ENCODE peak calls at places on chromosomes 4 and X, in five cellular contexts. One of them, this sample, is unnamed.

GRCh38 chr4:102429553-102429952 is 71.6 kb upstream of the NFKB1 start:
- DNase-seq in B cell: no peak
- DNase-seq in neural progenitor cell: no peak
- DNase-seq in astrocyte of the spinal cord: peak
- DNase-seq in WTC11: no peak
- DNase-seq in this sample: no peak

GRCh38 chr4:88600129-88600849 is 8.0 kb downstream of the HERC3 start:
- DNase-seq in astrocyte of the spinal cord: peak
- DNase-seq in WTC11: no peak
- DNase-seq in neural progenitor cell: no peak
- DNase-seq in B cell: no peak
- DNase-seq in this sample: no peak

GRCh38 chr4:184900184-184900583 is 74.4 kb upstream of the ACSL1 start:
- DNase-seq in astrocyte of the spinal cord: no peak
- DNase-seq in B cell: no peak
- DNase-seq in neural progenitor cell: no peak
- DNase-seq in WTC11: no peak
- DNase-seq in this sample: no peak

GRCh38 chrX:109347618-109348017 is 134.3 kb downstream of the GUCY2F start:
- DNase-seq in astrocyte of the spinal cord: peak
- DNase-seq in WTC11: no peak
- DNase-seq in B cell: no peak
- DNase-seq in neural progenitor cell: no peak
- DNase-seq in this sample: no peak

GRCh38 chr4:32689520-32689919 is 1969.4 kb downstream of the PCDH7 start:
- DNase-seq in astrocyte of the spinal cord: peak
- DNase-seq in WTC11: no peak
- DNase-seq in B cell: no peak
- DNase-seq in neural progenitor cell: no peak
- DNase-seq in this sample: no peak

GRCh38 chrX:119899125-119899524 is 3.4 kb downstream of the AKAP14 start:
- DNase-seq in WTC11: no peak
- DNase-seq in astrocyte of the spinal cord: no peak
- DNase-seq in neural progenitor cell: no peak
- DNase-seq in B cell: no peak
- DNase-seq in this sample: no peak

GRCh38 chrX:2697741-2698294 is 6.7 kb downstream of the CD99 start:
- DNase-seq in neural progenitor cell: no peak
- DNase-seq in B cell: no peak
- DNase-seq in WTC11: no peak
- DNase-seq in astrocyte of the spinal cord: no peak
- DNase-seq in this sample: no peak

GRCh38 chr4:170804930-170805329 is 715.2 kb upstream of the AADAT start:
- DNase-seq in WTC11: no peak
- DNase-seq in astrocyte of the spinal cord: no peak
- DNase-seq in B cell: no peak
- DNase-seq in neural progenitor cell: no peak
- DNase-seq in this sample: no peak

GRCh38 chr4:839675-840443 is 13.9 kb upstream of the CPLX1 start:
- DNase-seq in neural progenitor cell: no peak
- DNase-seq in B cell: no peak
- DNase-seq in WTC11: no peak
- DNase-seq in astrocyte of the spinal cord: no peak
- DNase-seq in this sample: no peak

GRCh38 chrX:19791562-19791961 is 95.8 kb downstream of the SH3KBP1 start:
- DNase-seq in B cell: no peak
- DNase-seq in neural progenitor cell: no peak
- DNase-seq in WTC11: no peak
- DNase-seq in astrocyte of the spinal cord: peak
- DNase-seq in this sample: no peak

GRCh38 chrX:45322820-45323219 is 122.1 kb upstream of the DIPK2B start:
- DNase-seq in B cell: no peak
- DNase-seq in neural progenitor cell: no peak
- DNase-seq in WTC11: no peak
- DNase-seq in astrocyte of the spinal cord: peak
- DNase-seq in this sample: no peak

GRCh38 chr4:13617801-13618200 is 9.7 kb downstream of the BOD1L1 start:
- DNase-seq in B cell: no peak
- DNase-seq in neural progenitor cell: no peak
- DNase-seq in astrocyte of the spinal cord: no peak
- DNase-seq in WTC11: no peak
- DNase-seq in this sample: no peak

GRCh38 chr4:108775921-108776320 is 13.1 kb upstream of the ETNPPL start:
- DNase-seq in B cell: no peak
- DNase-seq in astrocyte of the spinal cord: no peak
- DNase-seq in neural progenitor cell: peak
- DNase-seq in WTC11: peak
- DNase-seq in this sample: no peak

GRCh38 chr4:108772402-108772801 is 9.5 kb upstream of the ETNPPL start:
- DNase-seq in B cell: no peak
- DNase-seq in astrocyte of the spinal cord: no peak
- DNase-seq in WTC11: no peak
- DNase-seq in neural progenitor cell: no peak
- DNase-seq in this sample: no peak

GRCh38 chr4:108779958-108780357 is 17.1 kb upstream of the ETNPPL start:
- DNase-seq in astrocyte of the spinal cord: no peak
- DNase-seq in B cell: no peak
- DNase-seq in neural progenitor cell: no peak
- DNase-seq in WTC11: no peak
- DNase-seq in this sample: no peak

DNA sequence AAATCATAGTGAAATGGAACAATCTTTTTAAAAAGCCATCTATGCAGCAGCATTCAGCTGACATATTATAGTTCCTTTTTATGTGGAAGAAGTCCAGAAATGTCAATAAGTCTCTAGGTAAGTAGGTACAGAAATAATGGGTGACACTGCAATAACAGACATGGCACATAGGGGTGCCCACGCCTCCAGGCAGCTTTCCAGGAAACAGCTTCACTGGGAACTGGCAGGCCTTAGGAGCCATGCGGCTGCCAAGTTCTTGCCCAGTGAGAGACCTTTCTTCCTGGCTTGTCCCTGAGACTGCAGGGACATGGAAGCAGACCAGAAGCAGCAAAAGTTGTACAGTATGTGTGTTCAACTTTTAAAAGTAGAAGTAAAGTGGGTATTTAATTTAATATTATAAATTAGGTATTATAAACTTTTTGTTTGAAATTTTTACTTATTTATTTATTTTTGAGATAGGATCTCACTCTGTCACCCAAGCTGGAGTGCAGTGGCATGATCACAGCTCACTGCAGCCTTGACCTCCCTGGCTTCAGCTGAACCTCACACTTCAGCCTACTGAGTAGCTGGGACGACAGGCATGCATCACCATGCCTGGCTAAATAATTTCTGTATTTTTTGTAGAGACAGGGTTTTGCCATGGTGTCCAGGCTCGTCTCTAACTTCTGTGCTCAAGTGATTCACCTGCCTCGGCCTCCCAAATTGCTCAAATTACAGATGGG is 12.1 kb upstream of the ETNPPL start:
- DNase-seq in WTC11: no peak
- DNase-seq in neural progenitor cell: no peak
- DNase-seq in B cell: no peak
- DNase-seq in astrocyte of the spinal cord: no peak
- DNase-seq in this sample: no peak
- TF ChIP-seq CTCF in WTC11: no peak
- TF ChIP-seq CTCF in neural progenitor cell: no peak
- TF ChIP-seq CTCF in B cell: no peak
- TF ChIP-seq CTCF in astrocyte of the spinal cord: no peak
- TF ChIP-seq CTCF in this sample: no peak

GRCh38 chr4:98287328-98287727 is 26.1 kb downstream of the RAP1GDS1 start:
- DNase-seq in WTC11: no peak
- DNase-seq in astrocyte of the spinal cord: no peak
- DNase-seq in B cell: no peak
- DNase-seq in neural progenitor cell: no peak
- DNase-seq in this sample: no peak
- TF ChIP-seq CTCF in WTC11: no peak
- TF ChIP-seq CTCF in astrocyte of the spinal cord: no peak
- TF ChIP-seq CTCF in B cell: no peak
- TF ChIP-seq CTCF in neural progenitor cell: no peak
- TF ChIP-seq CTCF in this sample: no peak

DNA sequence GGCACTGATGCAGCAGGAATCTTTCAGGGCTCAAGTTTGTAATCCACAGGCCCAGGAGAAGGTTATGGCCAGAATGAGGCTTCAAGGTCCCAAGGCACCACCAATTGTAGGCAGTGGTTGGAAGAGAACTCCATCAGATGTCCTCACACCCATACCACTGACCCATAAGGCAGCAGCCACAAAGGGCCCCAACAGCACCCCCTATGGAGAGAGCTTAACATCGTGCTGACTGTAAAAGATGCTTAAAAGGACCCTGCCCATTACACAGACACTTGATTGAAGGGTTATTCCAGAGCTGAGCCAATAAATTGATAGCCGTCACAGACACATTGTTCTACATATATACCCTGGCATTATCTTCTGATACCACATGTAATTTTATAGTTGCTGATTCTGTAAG is 113.7 kb downstream of the SOWAHB start:
- DNase-seq in WTC11: peak
- DNase-seq in neural progenitor cell: peak
- DNase-seq in astrocyte of the spinal cord: no peak
- DNase-seq in B cell: no peak
- DNase-seq in this sample: no peak
- TF ChIP-seq CTCF in WTC11: no peak
- TF ChIP-seq CTCF in neural progenitor cell: peak
- TF ChIP-seq CTCF in astrocyte of the spinal cord: peak
- TF ChIP-seq CTCF in B cell: no peak
- TF ChIP-seq CTCF in this sample: no peak

DNA sequence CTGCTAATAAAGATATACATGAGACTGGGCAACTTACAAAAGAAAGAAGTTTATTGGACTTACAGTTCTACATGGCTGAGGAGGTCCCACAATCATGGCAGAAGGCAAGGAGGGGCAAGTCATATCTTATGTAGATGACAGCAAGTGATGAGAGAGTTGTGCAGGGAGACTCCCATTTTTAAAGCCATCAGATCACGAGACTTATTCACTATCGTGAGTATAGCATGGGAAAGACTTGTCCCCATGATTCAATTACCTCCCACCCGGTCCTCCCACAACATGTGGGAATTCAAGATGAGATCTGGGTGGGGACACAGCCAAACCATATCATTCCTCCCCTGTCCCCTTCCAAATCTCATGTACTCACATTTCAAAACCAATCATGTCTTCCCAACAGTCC is 50.9 kb upstream of the GRID2 start:
- DNase-seq in astrocyte of the spinal cord: no peak
- DNase-seq in B cell: no peak
- DNase-seq in WTC11: no peak
- DNase-seq in neural progenitor cell: no peak
- DNase-seq in this sample: no peak
- TF ChIP-seq CTCF in astrocyte of the spinal cord: no peak
- TF ChIP-seq CTCF in B cell: no peak
- TF ChIP-seq CTCF in WTC11: no peak
- TF ChIP-seq CTCF in neural progenitor cell: no peak
- TF ChIP-seq CTCF in this sample: no peak

GRCh38 chrX:7552758-7553157 is 290.2 kb upstream of the VCX start:
- DNase-seq in B cell: no peak
- DNase-seq in neural progenitor cell: no peak
- DNase-seq in WTC11: no peak
- DNase-seq in astrocyte of the spinal cord: no peak
- DNase-seq in this sample: no peak
- TF ChIP-seq CTCF in B cell: no peak
- TF ChIP-seq CTCF in neural progenitor cell: peak
- TF ChIP-seq CTCF in WTC11: no peak
- TF ChIP-seq CTCF in astrocyte of the spinal cord: no peak
- TF ChIP-seq CTCF in this sample: no peak

DNA sequence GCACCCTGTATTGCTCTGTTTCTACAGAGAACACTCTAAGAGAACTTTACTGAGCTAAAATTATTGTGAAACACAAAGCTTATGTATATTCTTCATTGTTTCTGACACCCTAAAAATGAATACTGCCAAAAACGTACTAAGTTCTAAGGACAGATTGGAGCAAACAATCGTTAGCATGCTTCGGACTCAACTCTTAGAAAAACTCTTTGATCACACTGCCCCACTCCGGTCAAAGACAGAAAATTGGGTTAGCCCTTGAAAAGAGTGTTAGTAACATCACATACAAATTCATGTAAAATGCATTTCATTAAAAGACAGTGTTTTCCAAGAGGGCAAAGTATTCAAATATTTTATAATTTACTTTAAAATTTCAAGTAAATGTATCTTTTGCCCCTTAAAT is 177.4 kb downstream of the DCHS2 start:
- DNase-seq in B cell: no peak
- DNase-seq in astrocyte of the spinal cord: peak
- DNase-seq in neural progenitor cell: peak
- DNase-seq in WTC11: no peak
- DNase-seq in this sample: no peak
- TF ChIP-seq CTCF in B cell: no peak
- TF ChIP-seq CTCF in astrocyte of the spinal cord: peak
- TF ChIP-seq CTCF in neural progenitor cell: peak
- TF ChIP-seq CTCF in WTC11: no peak
- TF ChIP-seq CTCF in this sample: no peak

DNA sequence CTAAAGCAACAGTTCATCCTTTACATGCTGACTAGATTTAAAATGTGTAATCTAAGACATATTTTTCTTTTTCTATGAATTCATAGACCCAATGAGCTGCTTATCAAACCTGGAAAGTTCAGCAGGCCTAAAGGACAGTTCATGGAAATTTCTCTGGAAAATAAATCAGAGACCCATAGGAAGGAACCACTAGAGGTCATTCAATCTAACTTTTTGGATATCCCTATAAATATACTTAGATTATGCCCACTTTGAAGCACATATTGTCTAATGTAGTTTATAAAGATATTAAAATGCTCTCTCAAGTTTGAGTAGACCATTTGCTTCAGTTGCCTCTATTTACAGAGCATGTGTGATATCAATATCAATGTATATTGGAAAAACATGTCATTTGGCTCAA is 473.0 kb downstream of the FAT4 start:
- DNase-seq in WTC11: no peak
- DNase-seq in B cell: no peak
- DNase-seq in astrocyte of the spinal cord: no peak
- DNase-seq in neural progenitor cell: no peak
- DNase-seq in this sample: no peak
- TF ChIP-seq CTCF in WTC11: no peak
- TF ChIP-seq CTCF in B cell: no peak
- TF ChIP-seq CTCF in astrocyte of the spinal cord: no peak
- TF ChIP-seq CTCF in neural progenitor cell: no peak
- TF ChIP-seq CTCF in this sample: no peak

DNA sequence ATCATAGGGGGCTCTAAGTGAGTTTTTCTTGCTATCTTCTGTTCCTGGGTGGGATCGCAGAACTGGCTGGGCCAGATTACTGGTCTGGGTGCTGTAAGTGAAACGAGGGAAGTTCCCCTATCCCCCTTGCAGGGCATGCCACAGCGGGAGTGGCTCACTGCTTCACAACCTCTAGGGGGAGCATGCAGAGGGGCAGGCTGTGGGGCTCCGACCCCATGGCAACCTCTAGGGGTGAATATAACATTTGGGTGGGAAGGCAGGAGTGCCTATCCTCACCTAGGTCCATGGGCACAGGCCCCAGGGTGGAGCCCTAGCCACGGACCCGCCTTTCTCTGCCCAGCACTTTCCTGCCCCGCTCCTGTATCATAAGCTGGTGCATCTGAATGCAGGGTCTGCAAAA is 1.7 kb upstream of the RRAGB start:
- DNase-seq in astrocyte of the spinal cord: no peak
- DNase-seq in WTC11: peak
- DNase-seq in B cell: no peak
- DNase-seq in neural progenitor cell: no peak
- DNase-seq in this sample: no peak
- TF ChIP-seq CTCF in astrocyte of the spinal cord: peak
- TF ChIP-seq CTCF in WTC11: no peak
- TF ChIP-seq CTCF in B cell: no peak
- TF ChIP-seq CTCF in neural progenitor cell: no peak
- TF ChIP-seq CTCF in this sample: no peak